ENCODE peak calls at places on chromosomes 7 and 10, in four cellular contexts. F is endothelial cell of umbilical vein, B is body of pancreas, C is HepG2. S is an unnamed sample.

GRCh38 chr7:98831641-98832221 is 38.1 kb downstream of the TMEM130 start:
- DNase-seq in F (peak), B (peak), C (peak), S (peak)

GRCh38 chr7:3112499-3113134 is 69.0 kb upstream of the CARD11 start:
- DNase-seq in F (no peak), B (no peak), C (no peak), S (no peak)

GRCh38 chr10:1368772-1369171 is 312.6 kb downstream of the WDR37 start:
- DNase-seq in F (no peak), B (peak), C (peak), S (peak)

GRCh38 chr7:130384841-130385599 is 4.7 kb downstream of the CPA1 start:
- DNase-seq in F (no peak), B (peak), C (no peak), S (no peak)

GRCh38 chr10:75450654-75451419 is 19.4 kb downstream of the LRMDA start:
- DNase-seq in F (no peak), B (no peak), C (no peak), S (no peak)

GRCh38 chr10:93397020-93397419 is 85.1 kb downstream of the MYOF start:
- DNase-seq in F (no peak), B (no peak), C (no peak), S (no peak)

GRCh38 chr7:35420657-35421056 is 166.8 kb upstream of the TBX20 start:
- DNase-seq in F (peak), B (no peak), C (no peak), S (no peak)

GRCh38 chr10:92544296-92544695 is 29.6 kb downstream of the IDE start:
- DNase-seq in F (peak), B (no peak), C (no peak), S (no peak)

GRCh38 chr7:11185179-11185578 is 211.5 kb downstream of the PHF14 start:
- DNase-seq in F (no peak), B (no peak), C (no peak), S (no peak)

GRCh38 chr7:5284304-5285281 is 1.9 kb downstream of the SLC29A4 start:
- DNase-seq in F (no peak), B (peak), C (peak), S (peak)

GRCh38 chr10:49751636-49752510 is 10.2 kb downstream of the OGDHL start:
- DNase-seq in F (no peak), B (no peak), C (no peak), S (no peak)

GRCh38 chr7:87231715-87232114 is 12.2 kb upstream of the TMEM243 start:
- DNase-seq in F (no peak), B (no peak), C (no peak), S (no peak)

GRCh38 chr7:44538093-44538797 is 2.9 kb downstream of the NPC1L1 start:
- DNase-seq in F (no peak), B (no peak), C (no peak), S (no peak)

GRCh38 chr7:120165231-120165630 is 107.7 kb upstream of the KCND2 start:
- DNase-seq in F (no peak), B (no peak), C (no peak), S (no peak)

GRCh38 chr7:36473454-36474282 is 84.0 kb downstream of the ANLN start:
- DNase-seq in F (peak), B (peak), C (peak), S (peak)

GRCh38 chr10:22010973-22011408 is 7.5 kb upstream of the DNAJC1 start:
- DNase-seq in F (peak), B (no peak), C (no peak), S (peak)

GRCh38 chr7:17041324-17041723 is 159.5 kb upstream of the AGR3 start:
- DNase-seq in F (peak), B (no peak), C (peak), S (no peak)

GRCh38 chr10:132121511-132121830 is 55.7 kb downstream of the JAKMIP3 start:
- DNase-seq in F (no peak), B (no peak), C (no peak), S (no peak)

GRCh38 chr10:61993676-61994401 is 92.3 kb downstream of the ARID5B start:
- DNase-seq in F (peak), B (no peak), C (no peak), S (no peak)

GRCh38 chr10:121553861-121554264 is 44.4 kb downstream of the FGFR2 start:
- DNase-seq in F (no peak), B (peak), C (no peak), S (no peak)

GRCh38 chr7:8254667-8255066 is 7.3 kb downstream of the ICA1 start:
- DNase-seq in F (no peak), B (peak), C (no peak), S (no peak)

GRCh38 chr10:101385866-101386658 is 32.1 kb downstream of the BTRC start:
- DNase-seq in F (no peak), B (no peak), C (no peak), S (no peak)

GRCh38 chr7:47232751-47233412 is 349.0 kb downstream of the TNS3 start:
- DNase-seq in F (no peak), B (no peak), C (no peak), S (no peak)

GRCh38 chr10:15715619-15716227 is 4.0 kb downstream of the ITGA8 start:
- DNase-seq in F (peak), B (no peak), C (no peak), S (peak)

GRCh38 chr10:129193148-129193547 is 273.9 kb upstream of the MGMT start:
- DNase-seq in F (no peak), B (no peak), C (no peak), S (no peak)

GRCh38 chr10:58152698-58153263 is 114.9 kb downstream of the IPMK start:
- DNase-seq in F (peak), B (peak), C (peak), S (peak)

GRCh38 chr7:31569528-31569927 is 55.6 kb downstream of the ITPRID1 start:
- DNase-seq in F (no peak), B (no peak), C (no peak), S (no peak)

GRCh38 chr10:10846476-10846875 is 171.2 kb upstream of the CELF2 start:
- DNase-seq in F (no peak), B (no peak), C (no peak), S (no peak)

GRCh38 chr7:32479574-32480200 is 10.5 kb downstream of the LSM5 start:
- DNase-seq in F (peak), B (peak), C (peak), S (peak)

GRCh38 chr7:17946591-17946990 is 6.3 kb upstream of the SNX13 start:
- DNase-seq in F (no peak), B (no peak), C (no peak), S (no peak)

GRCh38 chr7:30927040-30927439 is 15.4 kb downstream of the AQP1 start:
- DNase-seq in F (no peak), B (peak), C (no peak), S (no peak)

GRCh38 chr7:67426654-67427053 is 430.0 kb downstream of the TYW1 start:
- DNase-seq in F (no peak), B (no peak), C (no peak), S (no peak)

GRCh38 chr7:121761399-121761798 is 111.6 kb upstream of the PTPRZ1 start:
- DNase-seq in F (no peak), B (no peak), C (no peak), S (no peak)

GRCh38 chr10:132311338-132311939 is 3.7 kb upstream of the STK32C start:
- DNase-seq in F (no peak), B (peak), C (peak), S (no peak)

GRCh38 chr7:155644178-155644970 is at the start of gene RBM33:
- DNase-seq in F (peak), B (peak), C (peak), S (peak)
- TF ChIP-seq POLR2A in F (peak), B (peak), C (peak), S (peak)

DNA sequence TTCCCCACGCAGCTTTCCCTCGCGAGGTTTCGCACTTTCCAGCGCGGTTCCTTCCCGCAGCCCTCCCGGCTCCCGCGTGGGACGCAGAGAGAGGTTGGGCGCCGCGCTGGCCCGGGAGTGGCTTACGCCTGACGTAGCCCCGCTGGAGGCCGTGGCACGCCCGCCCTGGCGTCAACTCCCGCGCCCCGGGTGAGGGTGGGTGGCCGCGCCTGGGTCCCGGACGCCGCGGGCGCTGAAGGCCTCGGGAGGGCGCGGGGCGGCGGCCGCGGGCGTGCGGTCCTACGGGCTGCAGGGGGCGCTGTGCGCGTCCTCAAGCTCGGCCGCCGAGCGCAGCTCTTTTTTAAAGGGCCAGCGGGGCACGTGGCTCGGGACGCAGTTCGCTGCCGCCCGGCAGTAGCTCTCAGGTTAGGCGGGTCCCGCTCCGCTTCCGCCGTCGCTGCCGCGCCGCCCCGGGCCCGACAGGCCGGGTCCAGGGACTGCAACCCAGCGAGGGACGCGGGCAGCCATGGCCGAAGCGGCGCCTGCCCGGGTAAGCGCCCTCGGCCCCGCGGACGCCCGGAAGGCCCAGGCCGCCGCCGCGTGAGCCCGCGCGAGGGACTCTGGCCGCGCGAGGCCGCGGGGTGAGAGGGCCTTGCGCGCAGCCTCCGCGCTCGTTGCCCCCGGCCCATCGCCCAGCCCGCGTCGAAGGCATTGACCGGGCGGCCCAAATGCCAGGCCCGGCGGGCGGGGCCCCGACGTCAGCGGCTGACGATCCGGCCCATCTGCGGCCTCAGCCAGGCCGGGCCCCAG is at the start of gene ZNF783:
- DNase-seq in F (peak), B (peak), C (peak), S (peak)
- TF ChIP-seq POLR2A in F (no peak), B (peak), C (peak), S (peak)

GRCh38 chr10:29841724-29842649 is 207.2 kb upstream of the SVIL start:
- DNase-seq in F (peak), B (peak), C (peak), S (no peak)
- TF ChIP-seq POLR2A in F (no peak), B (no peak), C (no peak), S (no peak)

GRCh38 chr7:152025937-152026890 is 740 bp downstream of the GALNT11 start:
- DNase-seq in F (no peak), B (peak), C (no peak), S (no peak)

GRCh38 chr7:152030561-152030960 is 5.1 kb downstream of the GALNT11 start:
- DNase-seq in F (no peak), B (no peak), C (no peak), S (no peak)

DNA sequence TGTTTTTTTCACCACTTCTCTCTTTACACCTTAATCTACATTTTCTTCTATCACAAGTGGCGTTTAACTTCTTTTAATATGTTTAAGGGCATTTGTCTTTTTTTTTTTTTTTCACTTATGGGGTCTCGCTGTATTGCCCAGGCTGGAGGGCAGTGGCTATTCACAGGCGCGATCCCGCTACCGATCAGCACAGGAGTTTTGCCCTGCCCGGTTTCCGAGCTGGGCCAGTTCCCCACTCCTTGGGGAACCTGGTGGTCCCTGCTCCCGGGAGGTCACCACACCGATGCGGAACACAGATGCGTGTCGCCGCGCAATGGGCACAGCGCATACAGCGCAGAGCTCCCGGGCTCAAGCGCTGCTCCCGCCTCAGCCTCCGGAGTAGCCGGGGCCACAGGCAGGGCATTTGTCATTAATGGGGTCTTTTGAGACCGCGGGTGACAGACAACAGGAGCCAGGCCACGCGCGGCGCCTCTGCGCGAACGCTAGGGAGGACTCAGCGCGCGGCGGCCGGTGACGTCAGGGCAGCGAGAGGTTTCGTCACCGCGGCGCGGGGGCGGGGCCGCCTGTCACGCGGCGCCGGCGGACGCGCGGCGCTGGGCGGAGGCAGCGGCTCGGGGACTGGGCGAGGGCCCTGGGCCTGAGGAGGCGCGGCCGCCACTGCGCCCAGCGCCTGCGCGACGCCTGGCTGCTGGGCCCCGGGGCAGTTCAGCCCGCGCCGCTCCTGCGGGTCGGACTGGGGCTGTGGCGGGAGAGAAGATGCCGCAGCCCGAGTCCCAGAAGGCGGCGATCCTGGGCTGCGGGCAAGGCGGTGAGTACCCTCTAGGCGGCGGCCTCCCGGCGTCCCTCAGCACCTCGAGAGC is at the start of gene GALNT11:
- DNase-seq in F (peak), B (peak), C (peak), S (peak)
- TF ChIP-seq POLR2A in F (peak), B (peak), C (peak), S (peak)

DNA sequence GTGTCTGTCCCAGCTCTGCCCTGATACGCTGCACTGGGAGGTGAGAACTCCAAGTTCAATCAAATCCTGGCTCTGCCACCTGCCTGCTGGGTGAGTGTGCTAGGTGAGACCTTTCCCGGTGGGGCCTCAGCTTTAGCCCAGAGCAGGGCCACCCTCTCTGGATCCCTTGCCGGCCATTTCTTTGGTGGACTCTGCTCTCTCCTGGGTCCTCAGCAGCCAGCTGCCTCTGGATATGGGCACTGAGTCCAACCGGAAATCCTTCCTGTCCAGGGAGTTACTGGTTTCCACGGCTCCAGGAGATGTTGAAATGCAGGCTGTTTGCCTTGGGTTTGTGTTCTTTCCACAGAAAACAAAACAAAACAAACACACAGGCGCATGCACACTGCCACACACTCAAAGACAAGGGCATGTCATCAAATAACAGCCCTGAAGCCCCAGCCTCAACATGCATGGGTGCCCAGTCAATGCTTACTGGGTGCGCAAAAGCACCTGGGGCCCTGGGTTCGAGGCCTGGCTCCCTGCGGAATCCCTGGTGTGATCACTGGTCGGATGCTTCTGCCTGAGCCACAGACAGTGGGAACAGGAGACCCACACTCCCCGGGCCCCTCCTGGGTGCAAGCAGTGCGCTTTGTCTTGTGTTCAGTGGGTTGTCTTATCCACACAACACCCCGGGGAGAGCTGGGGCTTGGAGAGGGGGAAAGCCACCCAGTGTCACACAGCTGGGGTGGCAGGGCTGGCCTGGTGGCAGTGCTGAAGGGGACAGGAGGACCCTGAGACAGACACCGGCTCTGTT is 33.1 kb downstream of the PPIF start:
- DNase-seq in F (no peak), B (no peak), C (peak), S (no peak)
- TF ChIP-seq POLR2A in F (no peak), B (no peak), C (peak), S (no peak)

DNA sequence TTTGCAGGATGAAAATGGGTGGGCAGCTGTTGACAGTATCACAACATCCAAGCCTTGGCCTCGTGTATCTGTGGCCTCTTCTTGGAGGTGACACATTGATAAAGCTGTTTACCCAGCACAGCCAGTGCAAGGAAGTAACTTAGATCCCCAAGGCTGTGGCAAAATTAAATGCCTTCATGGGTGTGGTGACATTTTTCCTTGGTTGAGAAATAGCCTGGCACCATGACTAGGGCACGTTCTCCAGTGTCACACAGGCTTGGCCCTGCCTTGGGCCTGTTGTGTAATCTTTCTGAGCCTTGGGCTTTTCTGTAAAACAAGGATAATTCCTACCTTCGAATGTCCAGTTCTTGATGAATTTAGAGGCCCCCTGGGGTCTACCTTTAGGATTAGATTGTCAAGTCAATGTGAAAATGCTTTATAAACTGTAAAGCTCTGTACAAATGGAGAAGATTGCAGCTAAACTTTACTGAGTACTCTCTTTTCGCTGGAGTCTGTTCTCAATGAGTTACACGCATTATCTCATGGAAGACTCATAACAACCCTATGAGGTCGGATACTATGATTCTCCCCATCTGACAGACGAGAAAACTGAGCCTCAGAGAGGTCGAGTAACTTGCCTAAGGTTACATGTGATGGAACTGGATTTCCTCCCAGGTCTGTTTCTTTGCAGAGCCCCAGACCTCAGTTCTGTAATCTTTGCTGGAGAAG is 46.7 kb upstream of the LOXL4 start:
- DNase-seq in F (no peak), B (no peak), C (no peak), S (no peak)
- TF ChIP-seq POLR2A in F (no peak), B (no peak), C (no peak), S (no peak)

S was measured in erythroblast.